ENCODE peak calls at places on chromosomes 16 and 17, in seven cellular contexts. One of them, this sample, is unnamed.

GRCh38 chr17:7098802-7099459 is 15.7 kb downstream of the ASGR2 start:
- DNase-seq in HFF-Myc: no peak
- DNase-seq in CD4-positive, CD25-positive, alpha-beta regulatory T cell: no peak
- DNase-seq in IMR-90: no peak
- DNase-seq in COR-L47: no peak
- DNase-seq in stimulated activated CD4-positive, alpha-beta T cell treated with anti-CD3 and anti-CD28 coated beads, Interleukin-1b, Interleukin-23, amount 100 ng/mL, for 1 hour: no peak
- DNase-seq in HL-60: no peak
- DNase-seq in this sample: no peak

GRCh38 chr16:88634141-88634993 is 4.0 kb upstream of the IL17C start:
- DNase-seq in HFF-Myc: no peak
- DNase-seq in stimulated activated CD4-positive, alpha-beta T cell treated with anti-CD3 and anti-CD28 coated beads, Interleukin-1b, Interleukin-23, amount 100 ng/mL, for 1 hour: no peak
- DNase-seq in CD4-positive, CD25-positive, alpha-beta regulatory T cell: no peak
- DNase-seq in COR-L47: no peak
- DNase-seq in IMR-90: peak
- DNase-seq in HL-60: no peak
- DNase-seq in this sample: peak

GRCh38 chr16:49260253-49260652 is 21.4 kb downstream of the CBLN1 start:
- DNase-seq in HFF-Myc: no peak
- DNase-seq in IMR-90: no peak
- DNase-seq in stimulated activated CD4-positive, alpha-beta T cell treated with anti-CD3 and anti-CD28 coated beads, Interleukin-1b, Interleukin-23, amount 100 ng/mL, for 1 hour: no peak
- DNase-seq in CD4-positive, CD25-positive, alpha-beta regulatory T cell: no peak
- DNase-seq in HL-60: no peak
- DNase-seq in COR-L47: no peak
- DNase-seq in this sample: no peak

GRCh38 chr17:20191066-20191465 is 181.9 kb downstream of the SPECC1 start:
- DNase-seq in HFF-Myc: peak
- DNase-seq in CD4-positive, CD25-positive, alpha-beta regulatory T cell: no peak
- DNase-seq in HL-60: no peak
- DNase-seq in IMR-90: peak
- DNase-seq in COR-L47: no peak
- DNase-seq in stimulated activated CD4-positive, alpha-beta T cell treated with anti-CD3 and anti-CD28 coated beads, Interleukin-1b, Interleukin-23, amount 100 ng/mL, for 1 hour: no peak
- DNase-seq in this sample: no peak

GRCh38 chr16:58843675-58844074 is 109.6 kb upstream of the GOT2 start:
- DNase-seq in COR-L47: no peak
- DNase-seq in CD4-positive, CD25-positive, alpha-beta regulatory T cell: no peak
- DNase-seq in HL-60: peak
- DNase-seq in IMR-90: peak
- DNase-seq in HFF-Myc: peak
- DNase-seq in stimulated activated CD4-positive, alpha-beta T cell treated with anti-CD3 and anti-CD28 coated beads, Interleukin-1b, Interleukin-23, amount 100 ng/mL, for 1 hour: no peak
- DNase-seq in this sample: no peak

GRCh38 chr16:57271867-57272495 is 12.5 kb downstream of the PLLP start:
- DNase-seq in COR-L47: no peak
- DNase-seq in stimulated activated CD4-positive, alpha-beta T cell treated with anti-CD3 and anti-CD28 coated beads, Interleukin-1b, Interleukin-23, amount 100 ng/mL, for 1 hour: no peak
- DNase-seq in HL-60: no peak
- DNase-seq in IMR-90: no peak
- DNase-seq in HFF-Myc: no peak
- DNase-seq in CD4-positive, CD25-positive, alpha-beta regulatory T cell: no peak
- DNase-seq in this sample: no peak

GRCh38 chr16:67163164-67163902 is 1.2 kb upstream of the HSF4 start:
- DNase-seq in COR-L47: peak
- DNase-seq in IMR-90: peak
- DNase-seq in HL-60: no peak
- DNase-seq in HFF-Myc: no peak
- DNase-seq in CD4-positive, CD25-positive, alpha-beta regulatory T cell: no peak
- DNase-seq in stimulated activated CD4-positive, alpha-beta T cell treated with anti-CD3 and anti-CD28 coated beads, Interleukin-1b, Interleukin-23, amount 100 ng/mL, for 1 hour: no peak
- DNase-seq in this sample: no peak

GRCh38 chr17:2899911-2900310 is 103.7 kb downstream of the RAP1GAP2 start:
- DNase-seq in CD4-positive, CD25-positive, alpha-beta regulatory T cell: no peak
- DNase-seq in IMR-90: peak
- DNase-seq in COR-L47: no peak
- DNase-seq in HL-60: no peak
- DNase-seq in stimulated activated CD4-positive, alpha-beta T cell treated with anti-CD3 and anti-CD28 coated beads, Interleukin-1b, Interleukin-23, amount 100 ng/mL, for 1 hour: no peak
- DNase-seq in HFF-Myc: no peak
- DNase-seq in this sample: no peak

GRCh38 chr17:81870155-81870977 is 771 bp downstream of the ARHGDIA start:
- DNase-seq in stimulated activated CD4-positive, alpha-beta T cell treated with anti-CD3 and anti-CD28 coated beads, Interleukin-1b, Interleukin-23, amount 100 ng/mL, for 1 hour: no peak
- DNase-seq in IMR-90: peak
- DNase-seq in HL-60: no peak
- DNase-seq in COR-L47: peak
- DNase-seq in HFF-Myc: no peak
- DNase-seq in CD4-positive, CD25-positive, alpha-beta regulatory T cell: no peak
- DNase-seq in this sample: no peak

GRCh38 chr17:43406676-43407645 is 8.2 kb downstream of the ARL4D start:
- DNase-seq in CD4-positive, CD25-positive, alpha-beta regulatory T cell: no peak
- DNase-seq in COR-L47: no peak
- DNase-seq in IMR-90: peak
- DNase-seq in stimulated activated CD4-positive, alpha-beta T cell treated with anti-CD3 and anti-CD28 coated beads, Interleukin-1b, Interleukin-23, amount 100 ng/mL, for 1 hour: no peak
- DNase-seq in HFF-Myc: no peak
- DNase-seq in HL-60: no peak
- DNase-seq in this sample: no peak

GRCh38 chr16:55204923-55205322 is 119.1 kb upstream of the IRX6 start:
- DNase-seq in COR-L47: no peak
- DNase-seq in CD4-positive, CD25-positive, alpha-beta regulatory T cell: no peak
- DNase-seq in IMR-90: no peak
- DNase-seq in stimulated activated CD4-positive, alpha-beta T cell treated with anti-CD3 and anti-CD28 coated beads, Interleukin-1b, Interleukin-23, amount 100 ng/mL, for 1 hour: no peak
- DNase-seq in HL-60: no peak
- DNase-seq in HFF-Myc: no peak
- DNase-seq in this sample: no peak

This sample was measured in neural crest cell.